ENCODE peak calls at places on chromosomes 1 and 21, in five cellular contexts. D is left cardiac atrium; P is fibroblast of lung; G is astrocyte of the spinal cord; N is activated T-helper 1 cell treated with anti-CD3 and anti-CD28 coated beads, Interleukin-12 subunit alpha, Interleukin-12 subunit beta, Interleukin-2, Interleukin-4 antibody, amounts not matched to agents 30 ng/mL and 10 ng/mL and 1 ng/mL, durations not matched to agents 14 hours and 24 hours and 36 hours. U is an unnamed sample.
A peak's percentile ranks its signal among the peaks of the same experiment; 100 is the strongest.

GRCh38 chr21:34950980-34951379 is 98.1 kb downstream of the RUNX1 start:
- DNase-seq in D (no peak), P (peak; percentile 59), G (no peak), N (no peak), U (no peak)

GRCh38 chr1:235416662-235417049 is 49.4 kb downstream of the TBCE start:
- DNase-seq in G (no peak), N (no peak), D (no peak), P (peak; percentile 54), U (no peak)

GRCh38 chr1:10665930-10666850 is 130.3 kb downstream of the CASZ1 start:
- DNase-seq in D (peak; percentile 76), P (no peak), G (no peak), N (no peak), U (peak; percentile 93)

GRCh38 chr1:37851782-37852210 is 7.6 kb downstream of the MTF1 start:
- DNase-seq in N (no peak), D (no peak), P (no peak), G (no peak), U (no peak)

GRCh38 chr1:222845763-222846162 is 30.9 kb downstream of the DISP1 start:
- DNase-seq in G (no peak), D (no peak), N (no peak), P (no peak), U (no peak)

GRCh38 chr1:160432371-160432786 is 32.0 kb downstream of the VANGL2 start:
- DNase-seq in P (no peak), D (no peak), G (no peak), N (no peak), U (no peak)

GRCh38 chr1:48688102-48688760 is 88.5 kb downstream of the BEND5 start:
- DNase-seq in N (no peak), G (no peak), D (no peak), P (no peak), U (no peak)

GRCh38 chr1:92410706-92411105 is 76.0 kb downstream of the GFI1 start:
- DNase-seq in P (no peak), G (no peak), N (peak; percentile 29), D (no peak), U (no peak)

GRCh38 chr1:214331827-214332423 is 51.0 kb downstream of the SMYD2 start:
- DNase-seq in G (peak; percentile 36), N (peak; percentile 30), D (no peak), P (peak; percentile 25), U (no peak)

GRCh38 chr1:165182975-165183374 is 173.5 kb downstream of the LMX1A start:
- DNase-seq in G (no peak), N (no peak), P (no peak), D (no peak), U (no peak)

GRCh38 chr21:45858180-45858579 is 123.4 kb upstream of the COL6A1 start:
- DNase-seq in N (no peak), D (no peak), G (no peak), P (no peak), U (peak; percentile 23)

GRCh38 chr1:181250038-181250437 is 161.5 kb downstream of the IER5 start:
- DNase-seq in D (no peak), N (no peak), G (no peak), P (no peak), U (no peak)

GRCh38 chr21:42381347-42381984 is 14.4 kb downstream of the TMPRSS3 start:
- DNase-seq in P (peak; percentile 26), N (no peak), G (peak; percentile 22), D (no peak), U (peak; percentile 65)

U was measured in left lobe of liver.